ENCODE peak calls at places on chromosomes 16 and 17, in four cellular contexts. One of them, this sample, is unnamed.
A peak's percentile ranks its signal among the peaks of the same experiment; 100 is the strongest.

GRCh38 chr16:56985288-56985961 is 3.9 kb upstream of the NLRC5 start:
- DNase-seq in amygdala: no peak
- DNase-seq in GDM1: no peak
- DNase-seq in ELF-1: peak; percentile 34
- DNase-seq in this sample: no peak

GRCh38 chr17:77728871-77729270 is 229.6 kb upstream of the TNRC6C start:
- DNase-seq in amygdala: no peak
- DNase-seq in GDM1: no peak
- DNase-seq in ELF-1: no peak
- DNase-seq in this sample: no peak

GRCh38 chr17:50467855-50468119 is 893 bp downstream of the CHAD start:
- DNase-seq in amygdala: no peak
- DNase-seq in GDM1: no peak
- DNase-seq in ELF-1: no peak
- DNase-seq in this sample: no peak

GRCh38 chr17:79627184-79627765 is 16.4 kb upstream of the RBFOX3 start:
- DNase-seq in amygdala: no peak
- DNase-seq in GDM1: no peak
- DNase-seq in ELF-1: no peak
- DNase-seq in this sample: peak; percentile 23

GRCh38 chr16:89605186-89605970 is 8.1 kb upstream of the DPEP1 start:
- DNase-seq in amygdala: no peak
- DNase-seq in GDM1: no peak
- DNase-seq in ELF-1: no peak
- DNase-seq in this sample: no peak

GRCh38 chr16:82629441-82630027 is 2.8 kb downstream of the CDH13 start:
- DNase-seq in amygdala: no peak
- DNase-seq in GDM1: no peak
- DNase-seq in ELF-1: peak; percentile 79
- DNase-seq in this sample: no peak

GRCh38 chr16:30997887-30998711 is 12.3 kb downstream of the STX1B start:
- DNase-seq in amygdala: no peak
- DNase-seq in GDM1: no peak
- DNase-seq in ELF-1: peak; percentile 61
- DNase-seq in this sample: no peak

GRCh38 chr17:3667366-3668278 is 756 bp downstream of the TAX1BP3 start:
- DNase-seq in amygdala: peak; percentile 68
- DNase-seq in GDM1: no peak
- DNase-seq in ELF-1: peak; percentile 91
- DNase-seq in this sample: peak; percentile 76

GRCh38 chr16:17520567-17520966 is 49.8 kb upstream of the XYLT1 start:
- DNase-seq in amygdala: no peak
- DNase-seq in GDM1: no peak
- DNase-seq in ELF-1: no peak
- DNase-seq in this sample: no peak

GRCh38 chr16:73023752-73024570 is 24.0 kb downstream of the ZFHX3 start:
- DNase-seq in amygdala: no peak
- DNase-seq in GDM1: no peak
- DNase-seq in ELF-1: no peak
- DNase-seq in this sample: no peak

GRCh38 chr17:39660397-39661043 is 4.6 kb upstream of the TCAP start:
- DNase-seq in amygdala: no peak
- DNase-seq in GDM1: no peak
- DNase-seq in ELF-1: no peak
- DNase-seq in this sample: no peak

GRCh38 chr17:4001048-4001590 is 36.9 kb upstream of the ATP2A3 start:
- DNase-seq in amygdala: no peak
- DNase-seq in GDM1: no peak
- DNase-seq in ELF-1: peak; percentile 63
- DNase-seq in this sample: no peak

GRCh38 chr16:48393843-48394703 is 8.9 kb upstream of the SIAH1 start:
- DNase-seq in amygdala: peak; percentile 53
- DNase-seq in GDM1: no peak
- DNase-seq in ELF-1: no peak
- DNase-seq in this sample: peak; percentile 82

GRCh38 chr16:48556913-48557351 is 53.0 kb downstream of the N4BP1 start:
- DNase-seq in amygdala: no peak
- DNase-seq in GDM1: no peak
- DNase-seq in ELF-1: no peak
- DNase-seq in this sample: no peak

GRCh38 chr17:32110596-32110995 is 31.7 kb upstream of the RHOT1 start:
- DNase-seq in amygdala: no peak
- DNase-seq in GDM1: no peak
- DNase-seq in ELF-1: no peak
- DNase-seq in this sample: no peak

GRCh38 chr17:17924857-17925250 is 47.3 kb downstream of the TOM1L2 start:
- DNase-seq in amygdala: no peak
- DNase-seq in GDM1: no peak
- DNase-seq in ELF-1: no peak
- DNase-seq in this sample: no peak

GRCh38 chr16:10995555-10995954 is 51.2 kb downstream of the CLEC16A start:
- DNase-seq in amygdala: no peak
- DNase-seq in GDM1: peak; percentile 28
- DNase-seq in ELF-1: no peak
- DNase-seq in this sample: no peak

GRCh38 chr17:45225051-45225700 is 3.5 kb downstream of the FMNL1 start:
- DNase-seq in amygdala: no peak
- DNase-seq in GDM1: peak; percentile 56
- DNase-seq in ELF-1: no peak
- DNase-seq in this sample: no peak

GRCh38 chr16:27232061-27232841 is 28.9 kb downstream of the KDM8 start:
- DNase-seq in amygdala: no peak
- DNase-seq in GDM1: peak; percentile 40
- DNase-seq in ELF-1: no peak
- DNase-seq in this sample: peak; percentile 59

GRCh38 chr16:65884018-65884417 is 482.5 kb upstream of the CDH5 start:
- DNase-seq in amygdala: no peak
- DNase-seq in GDM1: no peak
- DNase-seq in ELF-1: no peak
- DNase-seq in this sample: no peak

This sample was measured in dorsolateral prefrontal cortex.